ENCODE peak calls at places on chromosomes 5 and 9, in five cellular contexts. F is IMR-90, L is body of pancreas, K is H54, Z is ovary. O is an unnamed sample.

GRCh38 chr5:53560506-53561191 is at the start of gene NDUFS4:
- DNase-seq in F (peak), Z (peak), L (peak), K (peak), O (peak)

GRCh38 chr9:134689320-134690181 is 47.9 kb downstream of the COL5A1 start:
- DNase-seq in L (peak), K (peak), F (peak), Z (peak), O (peak)

GRCh38 chr5:123422433-123423277 is 548 bp downstream of the CEP120 start:
- DNase-seq in L (no peak), F (peak), K (no peak), Z (no peak), O (peak)

GRCh38 chr5:112848116-112848811 is 12.8 kb upstream of the SRP19 start:
- DNase-seq in K (peak), L (no peak), Z (no peak), F (peak), O (peak)

GRCh38 chr9:1008256-1008655 is 31.8 kb downstream of the DMRT3 start:
- DNase-seq in K (no peak), F (peak), Z (no peak), L (no peak), O (no peak)

GRCh38 chr5:122183795-122184185 is 54.4 kb downstream of the ZNF474 start:
- DNase-seq in K (no peak), Z (no peak), F (no peak), L (no peak), O (no peak)

GRCh38 chr5:11044581-11044980 is 283.5 kb upstream of the DAP start:
- DNase-seq in K (no peak), L (no peak), F (no peak), Z (no peak), O (no peak)

GRCh38 chr5:119032653-119033052 is 38.2 kb upstream of the DMXL1 start:
- DNase-seq in Z (no peak), K (no peak), F (peak), L (no peak), O (no peak)

GRCh38 chr5:52799358-52799982 is 11.8 kb downstream of the ITGA1 start:
- DNase-seq in L (peak), Z (no peak), K (peak), F (peak), O (no peak)

GRCh38 chr5:132102101-132102701 is 28.6 kb downstream of the CSF2 start:
- DNase-seq in F (no peak), L (no peak), Z (no peak), K (no peak), O (no peak)

GRCh38 chr9:87557996-87558395 is 60.3 kb downstream of the DAPK1 start:
- DNase-seq in Z (no peak), F (no peak), K (no peak), L (peak), O (peak)

GRCh38 chr9:134993996-134994720 is 76.4 kb upstream of the FCN1 start:
- DNase-seq in L (no peak), K (no peak), F (no peak), Z (no peak), O (no peak)

GRCh38 chr5:148998174-148998797 is 64.6 kb downstream of the SH3TC2 start:
- DNase-seq in L (peak), F (peak), K (no peak), Z (no peak), O (peak)

GRCh38 chr5:35781181-35781580 is 75.5 kb upstream of the IL7R start:
- DNase-seq in K (no peak), Z (no peak), F (peak), L (no peak), O (no peak)

GRCh38 chr9:91825422-91825821 is 124.6 kb downstream of the ROR2 start:
- DNase-seq in F (peak), Z (no peak), L (no peak), K (no peak), O (no peak)

GRCh38 chr9:131661954-131662621 is 77.8 kb downstream of the RAPGEF1 start:
- DNase-seq in F (no peak), L (no peak), Z (no peak), K (no peak), O (no peak)

GRCh38 chr5:127015716-127016115 is 14.6 kb downstream of the MARCHF3 start:
- DNase-seq in L (no peak), F (no peak), K (no peak), Z (no peak), O (no peak)

GRCh38 chr5:147522435-147522834 is 12.6 kb upstream of the DPYSL3 start:
- DNase-seq in L (no peak), F (peak), Z (no peak), K (no peak), O (no peak)

GRCh38 chr5:129382921-129383672 is 77.0 kb upstream of the ADAMTS19 start:
- DNase-seq in L (no peak), F (peak), K (no peak), Z (no peak), O (no peak)

GRCh38 chr5:169356181-169356580 is 55.2 kb upstream of the SLIT3 start:
- DNase-seq in Z (no peak), F (no peak), K (no peak), L (no peak), O (no peak)

GRCh38 chr5:100623719-100624118 is 88.5 kb downstream of the FAM174A start:
- DNase-seq in Z (no peak), F (peak), L (no peak), K (no peak), O (peak)

GRCh38 chr5:93572101-93572772 is 8.8 kb downstream of the NR2F1-AS1 start:
- DNase-seq in F (no peak), L (no peak), Z (no peak), K (no peak), O (no peak)

DNA sequence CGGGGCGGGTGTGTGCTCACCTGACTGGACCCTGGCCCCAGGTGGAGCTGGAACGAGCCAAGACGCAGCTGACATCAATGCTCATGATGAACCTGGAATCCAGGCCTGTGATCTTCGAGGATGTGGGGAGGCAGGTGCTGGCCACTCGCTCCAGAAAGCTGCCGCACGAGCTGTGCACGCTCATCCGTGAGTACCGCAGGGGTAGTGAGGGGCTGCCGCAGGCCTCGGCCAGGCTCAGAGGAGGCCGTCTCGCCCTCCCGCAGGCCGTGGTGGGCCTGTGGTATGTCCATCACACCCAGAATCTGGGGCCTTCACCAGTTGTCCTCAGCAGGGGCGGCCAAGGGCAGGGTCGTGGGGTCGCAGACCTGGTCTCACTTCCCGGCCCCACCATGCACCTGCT is 11.3 kb downstream of the PMPCA start:
- DNase-seq in F (no peak), L (no peak), K (no peak), Z (no peak), O (no peak)
- TF ChIP-seq POLR2A in F (no peak), L (no peak), K (no peak), Z (no peak), O (no peak)

GRCh38 chr5:58455066-58455465 is 4.8 kb downstream of the PLK2 start:
- DNase-seq in Z (no peak), K (no peak), L (no peak), F (peak), O (no peak)

GRCh38 chr5:58453326-58453725 is 6.6 kb downstream of the PLK2 start:
- DNase-seq in Z (no peak), L (no peak), K (no peak), F (no peak), O (no peak)

GRCh38 chr5:58455495-58455894 is 4.4 kb downstream of the PLK2 start:
- DNase-seq in F (no peak), K (no peak), Z (no peak), L (no peak), O (no peak)

GRCh38 chr5:58452566-58453258 is 7.2 kb downstream of the PLK2 start:
- DNase-seq in K (no peak), F (peak), L (no peak), Z (no peak), O (no peak)

DNA sequence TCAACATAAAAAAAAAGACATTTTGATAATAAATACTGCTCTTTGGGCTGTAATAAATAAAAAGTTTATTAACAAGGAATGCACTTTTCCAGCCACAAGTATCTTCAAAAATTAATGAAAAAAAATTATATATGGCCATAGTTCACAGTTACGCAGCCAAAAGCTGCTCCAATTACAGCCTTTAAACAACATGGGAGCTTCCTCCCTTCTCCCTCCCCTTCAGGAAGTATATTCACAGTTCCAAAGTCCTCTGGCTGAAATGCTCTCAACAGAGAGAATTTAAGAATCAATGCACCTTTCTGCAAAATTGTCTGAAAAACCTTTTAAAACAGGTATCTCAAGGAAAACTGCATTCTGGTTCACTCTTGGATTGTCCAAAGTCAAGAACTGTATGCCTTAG is 5.9 kb downstream of the PLK2 start:
- DNase-seq in K (no peak), Z (no peak), F (no peak), L (no peak), O (no peak)
- TF ChIP-seq POLR2A in K (no peak), Z (no peak), F (no peak), L (no peak), O (no peak)

DNA sequence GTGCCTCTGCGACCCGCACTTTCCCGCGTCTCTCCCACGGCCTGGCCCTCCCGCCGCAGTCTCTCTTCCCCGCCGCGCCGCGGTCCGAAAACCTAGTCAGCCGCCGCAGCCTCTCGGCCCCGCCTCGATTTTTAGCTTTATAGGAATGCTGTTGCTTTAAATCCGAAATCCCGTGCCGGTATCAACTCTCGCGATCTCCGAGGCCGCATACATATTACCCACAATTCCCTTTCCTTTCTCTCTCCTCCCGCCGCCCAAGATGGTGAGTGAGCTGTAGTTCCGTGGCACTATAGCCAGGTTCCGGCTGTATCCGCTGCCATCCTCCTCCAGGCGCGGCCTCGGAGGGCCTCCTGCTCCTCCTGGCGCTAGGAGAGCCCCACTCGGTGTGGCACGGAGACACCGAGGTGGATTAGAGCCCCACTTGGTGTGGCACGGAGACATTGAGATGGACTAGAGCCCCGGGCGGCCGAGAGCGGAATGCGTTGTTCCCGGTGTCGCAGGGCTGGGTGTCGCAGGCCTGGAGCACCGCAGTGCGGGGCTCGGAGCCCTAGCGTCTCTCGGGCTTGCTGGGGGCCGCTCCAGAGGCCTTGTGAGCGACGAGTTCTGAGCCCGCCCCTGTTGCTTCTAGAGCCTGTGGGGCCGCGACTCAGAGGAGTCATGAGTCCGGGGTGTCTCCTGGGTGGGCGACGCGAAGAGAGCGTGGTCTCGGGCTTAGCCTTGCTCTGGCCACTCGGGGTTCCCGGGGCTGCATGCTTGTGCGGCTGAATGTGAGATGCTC is at the start of the genes MED22 and RPL7A:
- DNase-seq in F (peak), L (peak), K (peak), Z (peak), O (peak)
- TF ChIP-seq POLR2A in F (peak), L (peak), K (peak), Z (peak), O (peak)

DNA sequence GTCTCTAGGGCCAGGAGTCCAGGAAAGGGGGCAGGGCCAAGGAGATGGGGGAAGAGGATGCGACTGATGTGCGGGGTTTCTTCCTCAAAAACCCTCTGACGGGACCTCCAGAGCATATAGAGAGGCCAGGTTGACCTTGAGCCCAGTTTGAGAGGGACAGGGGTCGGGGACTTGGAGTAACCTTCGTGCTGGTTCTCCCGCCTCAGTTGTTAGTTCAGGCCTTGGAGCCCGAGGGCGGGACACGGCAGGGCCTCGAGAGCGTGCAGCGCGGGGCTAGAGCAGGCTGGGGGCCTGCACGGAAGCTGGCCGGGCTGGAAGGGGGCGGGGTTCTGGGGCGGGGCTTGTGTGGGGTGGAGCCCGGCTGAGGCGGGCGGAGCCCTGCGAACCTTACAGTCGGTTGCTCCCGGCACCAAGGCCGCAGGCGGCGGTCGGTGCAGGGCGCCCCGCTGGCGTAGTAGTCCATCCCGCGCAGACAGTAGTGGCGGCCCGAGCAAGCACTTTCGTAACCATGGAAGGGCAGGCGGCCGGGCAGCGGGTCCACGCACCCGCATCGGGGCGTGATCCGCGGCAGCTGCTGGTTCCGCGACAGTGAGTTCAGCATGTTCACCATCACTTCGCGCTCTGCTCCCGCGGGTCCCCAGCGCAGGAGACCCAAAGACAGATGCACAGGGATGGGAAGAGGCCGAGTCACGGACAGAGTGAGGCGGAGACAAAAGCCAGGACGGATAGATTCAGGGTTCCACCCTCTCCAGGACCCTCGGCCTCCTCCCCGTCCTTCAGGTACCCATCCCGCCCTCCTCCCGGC is 4.0 kb upstream of the MYORG start:
- DNase-seq in Z (peak), K (no peak), L (peak), F (peak), O (peak)
- TF ChIP-seq POLR2A in Z (peak), K (no peak), L (peak), F (no peak), O (no peak)

DNA sequence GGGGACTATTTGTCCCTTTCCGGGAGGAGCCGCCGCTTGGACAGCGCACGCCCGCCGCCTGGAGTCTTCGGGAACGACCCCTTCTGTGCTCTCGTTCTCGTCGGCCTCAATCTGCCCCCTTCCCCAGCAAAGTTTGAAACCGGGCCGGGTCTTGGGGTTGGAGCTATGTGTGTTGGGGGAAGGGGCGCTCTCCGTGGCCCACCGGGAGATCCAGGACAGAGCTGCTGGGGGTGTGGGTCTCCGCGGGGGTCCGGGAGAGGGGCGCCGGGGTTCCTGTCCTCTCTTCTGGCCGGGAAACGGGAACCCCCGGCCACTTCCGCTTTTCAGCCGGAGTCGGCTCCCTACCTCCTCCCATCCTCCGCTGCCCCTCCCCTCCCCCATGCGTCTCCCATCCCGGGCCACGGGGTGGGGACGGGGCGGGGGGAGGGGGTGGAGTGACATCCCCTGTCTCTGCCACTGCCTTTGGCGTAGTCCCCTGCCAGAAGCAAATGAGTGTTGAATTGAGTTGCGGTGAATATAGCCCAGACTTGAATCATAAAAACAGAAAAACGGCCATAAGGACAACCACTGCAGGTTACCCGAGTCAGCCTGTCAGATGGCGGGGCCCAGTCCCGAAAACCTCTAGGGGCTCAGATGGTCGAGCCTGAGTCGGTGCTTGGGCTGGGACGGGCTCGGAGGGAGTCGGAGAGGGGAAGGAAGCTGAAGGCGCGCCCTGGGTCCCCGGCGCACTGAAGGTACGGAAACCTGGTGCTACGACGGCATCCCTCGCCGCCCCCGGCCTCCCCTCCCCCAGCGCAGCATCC is 1.1 kb downstream of the CPLX2 start:
- DNase-seq in K (no peak), F (no peak), Z (no peak), L (no peak), O (no peak)
- TF ChIP-seq POLR2A in K (no peak), F (no peak), Z (no peak), L (no peak), O (no peak)

GRCh38 chr5:81971694-81972495 is at the start of gene ATG10:
- DNase-seq in F (peak), Z (peak), K (peak), L (peak), O (peak)
- TF ChIP-seq POLR2A in F (peak), Z (peak), K (peak), L (peak), O (peak)

GRCh38 chr5:369151-369939 is 47.8 kb downstream of the AHRR start:
- DNase-seq in K (no peak), Z (no peak), L (no peak), F (peak), O (no peak)
- TF ChIP-seq POLR2A in K (no peak), Z (no peak), L (no peak), F (no peak), O (no peak)